ENCODE peak calls at places on chromosomes 2 and 18, in six cellular contexts. O is cardiac muscle cell, U is astrocyte, E is hepatocyte, H is body of pancreas, J is epithelial cell of proximal tubule. I is an unnamed sample.
A peak's percentile ranks its signal among the peaks of the same experiment; 100 is the strongest.

GRCh38 chr2:223549215-223549614 is 52.9 kb downstream of the SCG2 start:
- DNase-seq in O (no peak), U (peak; percentile 99), E (peak; percentile 42), H (no peak), J (no peak), I (peak; percentile 98)

GRCh38 chr2:24793752-24794477 is 690 bp downstream of the CENPO start:
- DNase-seq in O (peak; percentile 46), U (peak; percentile 41), E (peak; percentile 19), H (no peak), J (no peak), I (peak; percentile 33)

GRCh38 chr18:58572181-58572580 is 56.7 kb downstream of the ALPK2 start:
- DNase-seq in O (no peak), U (peak; percentile 98), E (peak; percentile 53), H (no peak), J (no peak), I (peak; percentile 100)

GRCh38 chr2:15881120-15881433 is 59.3 kb upstream of the MYCN start:
- DNase-seq in O (no peak), U (no peak), E (no peak), H (no peak), J (no peak), I (no peak)

GRCh38 chr2:236366049-236366387 is 101.8 kb upstream of the ASB18 start:
- DNase-seq in O (no peak), U (no peak), E (no peak), H (no peak), J (no peak), I (no peak)

GRCh38 chr18:67766930-67767329 is 250.4 kb upstream of the DSEL start:
- DNase-seq in O (no peak), U (peak; percentile 82), E (no peak), H (no peak), J (peak; percentile 88), I (peak; percentile 97)

GRCh38 chr2:219722276-219722883 is 95.0 kb downstream of the SLC4A3 start:
- DNase-seq in O (no peak), U (no peak), E (peak; percentile 15), H (no peak), J (peak; percentile 57), I (peak; percentile 25)

GRCh38 chr2:113039158-113039557 is 13.5 kb downstream of the IL36B start:
- DNase-seq in O (no peak), U (no peak), E (no peak), H (peak; percentile 40), J (no peak), I (no peak)

GRCh38 chr2:31332521-31332920 is 82.0 kb downstream of the XDH start:
- DNase-seq in O (no peak), U (no peak), E (no peak), H (no peak), J (no peak), I (no peak)

GRCh38 chr2:224968051-224968450 is 74.2 kb downstream of the DOCK10 start:
- DNase-seq in O (no peak), U (no peak), E (no peak), H (no peak), J (no peak), I (peak; percentile 40)

GRCh38 chr2:24820598-24821432 is 27.6 kb downstream of the CENPO start:
- DNase-seq in O (no peak), U (no peak), E (no peak), H (no peak), J (no peak), I (no peak)

GRCh38 chr18:6056171-6056932 is 161.0 kb upstream of the TMEM200C start:
- DNase-seq in O (peak; percentile 22), U (peak; percentile 69), E (peak; percentile 8), H (no peak), J (peak; percentile 4), I (peak; percentile 71)

GRCh38 chr18:80229342-80229741 is 18.0 kb downstream of the PARD6G start:
- DNase-seq in O (no peak), U (no peak), E (no peak), H (no peak), J (no peak), I (peak; percentile 6)

GRCh38 chr2:28172114-28172898 is 220.4 kb upstream of the FOSL2 start:
- DNase-seq in O (no peak), U (peak; percentile 45), E (peak; percentile 58), H (no peak), J (no peak), I (peak; percentile 43)

GRCh38 chr2:43438342-43438741 is 157.5 kb downstream of the THADA start:
- DNase-seq in O (no peak), U (no peak), E (no peak), H (no peak), J (no peak), I (no peak)

GRCh38 chr2:234261736-234262135 is 211.2 kb downstream of the SPP2 start:
- DNase-seq in O (no peak), U (no peak), E (no peak), H (no peak), J (no peak), I (no peak)

GRCh38 chr18:3452750-3453539 is 3.0 kb downstream of the TGIF1 start:
- DNase-seq in O (no peak), U (peak; percentile 25), E (no peak), H (no peak), J (no peak), I (peak; percentile 50)

GRCh38 chr2:38362223-38362622 is 14.8 kb downstream of the ATL2 start:
- DNase-seq in O (no peak), U (no peak), E (no peak), H (no peak), J (no peak), I (no peak)

GRCh38 chr2:166314022-166314759 is 61.6 kb downstream of the SCN9A start:
- DNase-seq in O (no peak), U (peak; percentile 87), E (no peak), H (no peak), J (peak; percentile 0), I (peak; percentile 92)

GRCh38 chr2:14872779-14873325 is 240.3 kb downstream of the LRATD1 start:
- DNase-seq in O (no peak), U (no peak), E (no peak), H (no peak), J (no peak), I (no peak)
- TF ChIP-seq CTCF in O (no peak), U (no peak), E (no peak), H (no peak), J (no peak), I (no peak)

GRCh38 chr2:127737892-127738291 is 36.6 kb downstream of the SFT2D3 start:
- DNase-seq in O (no peak), U (no peak), E (peak; percentile 18), H (no peak), J (no peak), I (no peak)

GRCh38 chr2:127735537-127736399 is 34.5 kb downstream of the SFT2D3 start:
- DNase-seq in O (no peak), U (no peak), E (no peak), H (no peak), J (peak; percentile 86), I (peak; percentile 23)

GRCh38 chr2:127733113-127733815 is 32.0 kb downstream of the SFT2D3 start:
- DNase-seq in O (no peak), U (no peak), E (no peak), H (no peak), J (no peak), I (no peak)

GRCh38 chr2:127735044-127735443 is 33.7 kb downstream of the SFT2D3 start:
- DNase-seq in O (no peak), U (no peak), E (no peak), H (no peak), J (no peak), I (no peak)

GRCh38 chr2:127733816-127734537 is 32.7 kb downstream of the SFT2D3 start:
- DNase-seq in O (peak; percentile 18), U (peak; percentile 53), E (no peak), H (no peak), J (no peak), I (peak; percentile 23)
- H3K4me3 ChIP-seq in O (no peak overlapping the region), U (no peak overlapping the region), E (no peak overlapping the region), H (no peak overlapping the region), J (no peak overlapping the region), I (no peak overlapping the region)

DNA sequence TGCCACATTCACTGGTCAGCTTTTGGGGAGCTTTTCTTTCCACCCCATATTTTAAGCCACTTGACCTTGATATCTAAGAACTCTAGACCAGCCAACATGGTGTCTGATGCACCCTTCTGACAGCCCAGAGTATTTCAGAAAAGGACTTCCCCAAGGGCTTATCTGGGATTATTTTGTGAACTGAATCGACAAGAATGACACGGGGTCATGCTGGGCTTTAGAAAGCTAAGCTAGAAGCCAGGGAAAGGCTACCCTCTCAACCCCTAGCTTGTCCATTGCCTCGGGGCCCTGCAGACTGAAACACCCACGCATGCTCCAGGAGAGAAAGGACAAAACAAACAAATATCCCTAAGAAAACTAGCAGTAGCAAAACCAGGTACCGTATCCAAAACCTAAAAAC is 16.0 kb downstream of the SLC4A5 start:
- DNase-seq in O (no peak), U (no peak), E (no peak), H (no peak), J (no peak), I (no peak)
- TF ChIP-seq CTCF in O (no peak), U (no peak), E (no peak), H (no peak), J (no peak), I (no peak)

GRCh38 chr18:54359233-54359632 is 1.5 kb downstream of the C18orf54 start:
- DNase-seq in O (no peak), U (peak; percentile 20), E (no peak), H (no peak), J (no peak), I (peak; percentile 10)
- H3K4me3 ChIP-seq in O (peak overlapping the region; percentile 81), U (peak overlapping the region; percentile 93), E (peak overlapping the region; percentile 86), H (no peak overlapping the region), J (peak overlapping the region; percentile 97), I (peak overlapping the region; percentile 82)

GRCh38 chr2:145431181-145431951 is 911.4 kb upstream of the ZEB2 start:
- DNase-seq in O (peak; percentile 32), U (no peak), E (peak; percentile 56), H (peak; percentile 62), J (no peak), I (no peak)
- TF ChIP-seq CTCF in O (no peak), U (no peak), E (peak; percentile 42), H (peak; percentile 24), J (peak; percentile 51), I (no peak)

GRCh38 chr2:216694826-216695217 is 527 bp downstream of the IGFBP5 start:
- DNase-seq in O (peak; percentile 20), U (no peak), E (no peak), H (no peak), J (no peak), I (no peak)

GRCh38 chr2:216691210-216691741 is 4.1 kb downstream of the IGFBP5 start:
- DNase-seq in O (peak; percentile 91), U (peak; percentile 78), E (peak; percentile 88), H (peak; percentile 47), J (no peak), I (peak; percentile 28)

GRCh38 chr2:216693414-216694100 is 1.8 kb downstream of the IGFBP5 start:
- DNase-seq in O (no peak), U (no peak), E (no peak), H (no peak), J (no peak), I (no peak)

GRCh38 chr2:216694201-216694825 is 1.0 kb downstream of the IGFBP5 start:
- DNase-seq in O (peak; percentile 84), U (peak; percentile 38), E (peak; percentile 77), H (peak; percentile 37), J (no peak), I (no peak)

GRCh38 chr2:216692636-216693413 is 2.5 kb downstream of the IGFBP5 start:
- DNase-seq in O (peak; percentile 92), U (peak; percentile 72), E (peak; percentile 88), H (peak; percentile 64), J (no peak), I (no peak)
- H3K4me3 ChIP-seq in O (peak overlapping the region; percentile 75), U (peak overlapping the region; percentile 93), E (peak overlapping the region; percentile 68), H (no peak overlapping the region), J (peak overlapping the region; percentile 71), I (peak overlapping the region; percentile 23)

GRCh38 chr2:68812256-68812655 is 58.9 kb downstream of the BMP10 start:
- DNase-seq in O (no peak), U (no peak), E (no peak), H (no peak), J (no peak), I (no peak)
- TF ChIP-seq CTCF in O (no peak), U (no peak), E (no peak), H (no peak), J (no peak), I (no peak)